ENCODE peak calls at places on chromosomes 16 and 17, in eight cellular contexts. Z is aorta; A is activated CD4-positive, alpha-beta T cell treated with anti-CD3 and anti-CD28 coated beads for 24 hours; G is NCI-H774; O is NCI-H226; T is activated T-helper 1 cell treated with anti-CD3 and anti-CD28 coated beads, Interleukin-12 subunit alpha, Interleukin-12 subunit beta, Interleukin-2, Interleukin-4 antibody, amounts not matched to agents 30 ng/mL and 10 ng/mL and 1 ng/mL, durations not matched to agents 14 hours and 24 hours and 36 hours; P is COR-L47; B is Caco-2. H is an unnamed sample.

GRCh38 chr17:77420804-77421634 is 280.2 kb downstream of the SEC14L1 start:
- DNase-seq in Z (no peak), A (no peak), G (peak; percentile 36), O (peak; percentile 78), T (no peak), P (peak; percentile 94), B (no peak), H (no peak)

GRCh38 chr17:55729484-55729883 is 6.8 kb upstream of the TMEM100 start:
- DNase-seq in Z (no peak), A (no peak), G (no peak), O (no peak), T (no peak), P (no peak), B (no peak), H (no peak)

GRCh38 chr17:59488805-59489204 is 76.6 kb upstream of the DHX40 start:
- DNase-seq in Z (no peak), A (no peak), G (no peak), O (no peak), T (no peak), P (no peak), B (no peak), H (no peak)

GRCh38 chr16:81035975-81036750 is 521 bp downstream of the ATMIN start:
- DNase-seq in Z (peak; percentile 58), A (no peak), G (no peak), O (peak; percentile 13), T (no peak), P (peak; percentile 16), B (peak; percentile 70), H (peak; percentile 78)

GRCh38 chr17:77654861-77655260 is 303.6 kb upstream of the TNRC6C start:
- DNase-seq in Z (no peak), A (no peak), G (no peak), O (no peak), T (no peak), P (no peak), B (no peak), H (no peak)

GRCh38 chr16:10180771-10181163 is 1.5 kb downstream of the GRIN2A start:
- DNase-seq in Z (peak; percentile 57), A (no peak), G (no peak), O (no peak), T (no peak), P (no peak), B (no peak), H (no peak)

GRCh38 chr16:89426736-89427525 is 63.4 kb downstream of the ANKRD11 start:
- DNase-seq in Z (no peak), A (no peak), G (no peak), O (no peak), T (no peak), P (no peak), B (no peak), H (no peak)

GRCh38 chr16:48053346-48053745 is 102.4 kb downstream of the ABCC12 start:
- DNase-seq in Z (no peak), A (no peak), G (no peak), O (peak; percentile 97), T (no peak), P (no peak), B (peak; percentile 81), H (no peak)

GRCh38 chr17:55584055-55584685 is 72.9 kb upstream of the SMIM36 start:
- DNase-seq in Z (no peak), A (no peak), G (no peak), O (peak; percentile 12), T (no peak), P (no peak), B (no peak), H (no peak)

GRCh38 chr16:83248735-83249469 is 558.9 kb upstream of the HSBP1 start:
- DNase-seq in Z (no peak), A (no peak), G (no peak), O (no peak), T (no peak), P (no peak), B (no peak), H (no peak)

GRCh38 chr17:77209330-77209748 is 68.6 kb downstream of the SEC14L1 start:
- DNase-seq in Z (no peak), A (no peak), G (peak; percentile 93), O (no peak), T (no peak), P (peak; percentile 54), B (no peak), H (no peak)

GRCh38 chr16:69328854-69329316 is 1.5 kb downstream of the PDF start:
- DNase-seq in Z (peak; percentile 40), A (no peak), G (no peak), O (no peak), T (no peak), P (peak; percentile 39), B (no peak), H (no peak)

GRCh38 chr17:78988152-78988551 is 8.4 kb upstream of the LGALS3BP start:
- DNase-seq in Z (no peak), A (no peak), G (no peak), O (no peak), T (no peak), P (no peak), B (no peak), H (no peak)

GRCh38 chr17:81219476-81220180 is 3.1 kb downstream of the CEP131 start:
- DNase-seq in Z (no peak), A (no peak), G (no peak), O (no peak), T (no peak), P (no peak), B (no peak), H (no peak)

GRCh38 chr16:4142268-4142667 is 26.0 kb upstream of the ADCY9 start:
- DNase-seq in Z (no peak), A (no peak), G (no peak), O (no peak), T (peak; percentile 65), P (no peak), B (no peak), H (peak; percentile 51)

GRCh38 chr16:57422026-57422944 is 17.7 kb downstream of the CCL17 start:
- DNase-seq in Z (peak; percentile 64), A (no peak), G (no peak), O (no peak), T (no peak), P (peak; percentile 71), B (peak; percentile 75), H (no peak)

GRCh38 chr16:75304521-75305363 is 53.3 kb upstream of the BCAR1 start:
- DNase-seq in Z (peak; percentile 76), A (no peak), G (no peak), O (peak; percentile 84), T (no peak), P (no peak), B (peak; percentile 53), H (no peak)

GRCh38 chr16:15876503-15876902 is 11.9 kb downstream of the CEP20 start:
- DNase-seq in Z (no peak), A (no peak), G (no peak), O (no peak), T (no peak), P (no peak), B (no peak), H (no peak)

GRCh38 chr17:79624658-79625478 is 14.0 kb upstream of the RBFOX3 start:
- DNase-seq in Z (peak; percentile 24), A (no peak), G (no peak), O (no peak), T (no peak), P (no peak), B (no peak), H (no peak)

GRCh38 chr16:23400387-23400930 is 52.5 kb downstream of the COG7 start:
- DNase-seq in Z (no peak), A (no peak), G (no peak), O (no peak), T (no peak), P (no peak), B (no peak), H (no peak)

GRCh38 chr16:74743045-74743667 is 31.5 kb downstream of the FA2H start:
- DNase-seq in Z (no peak), A (no peak), G (no peak), O (no peak), T (no peak), P (no peak), B (no peak), H (no peak)

GRCh38 chr17:34246436-34246835 is 8.6 kb upstream of the CCL2 start:
- DNase-seq in Z (no peak), A (no peak), G (no peak), O (no peak), T (no peak), P (no peak), B (no peak), H (no peak)

GRCh38 chr17:39665642-39666221 is 583 bp downstream of the TCAP start:
- DNase-seq in Z (no peak), A (no peak), G (peak; percentile 9), O (no peak), T (no peak), P (peak; percentile 74), B (no peak), H (no peak)

GRCh38 chr17:4161560-4162221 is 18.7 kb downstream of the CYB5D2 start:
- DNase-seq in Z (no peak), A (no peak), G (no peak), O (peak; percentile 4), T (no peak), P (no peak), B (peak; percentile 32), H (no peak)

GRCh38 chr16:67169011-67169451 is 1.3 kb upstream of the NOL3 start:
- DNase-seq in Z (no peak), A (no peak), G (no peak), O (no peak), T (no peak), P (no peak), B (no peak), H (no peak)

GRCh38 chr16:1030381-1030901 is 42.1 kb upstream of the SSTR5 start:
- DNase-seq in Z (no peak), A (no peak), G (no peak), O (no peak), T (no peak), P (no peak), B (no peak), H (no peak)

GRCh38 chr17:30263552-30264333 is 28.0 kb downstream of the BLMH start:
- DNase-seq in Z (no peak), A (no peak), G (no peak), O (peak; percentile 87), T (no peak), P (peak; percentile 25), B (peak; percentile 67), H (no peak)

GRCh38 chr17:15955793-15956541 is 11.0 kb downstream of the ADORA2B start:
- DNase-seq in Z (no peak), A (no peak), G (no peak), O (no peak), T (no peak), P (no peak), B (no peak), H (no peak)